ENCODE peak calls at places on chromosomes 16 and 17, in five cellular contexts. A is RWPE1; T is cardiac fibroblast; K is CD4-positive, alpha-beta T cell; W is adrenal gland. V is an unnamed sample.

GRCh38 chr17:12472613-12473173 is 193.0 kb upstream of the MYOCD start:
- DNase-seq in K (no peak), W (no peak), T (no peak), A (no peak), V (no peak)

GRCh38 chr17:70558821-70559220 is 389.5 kb downstream of the KCNJ2 start:
- DNase-seq in T (peak), A (no peak), W (no peak), K (no peak), V (no peak)

GRCh38 chr17:69834494-69834893 is 240.5 kb upstream of the KCNJ16 start:
- DNase-seq in T (no peak), K (no peak), A (no peak), W (no peak), V (no peak)

GRCh38 chr17:28470266-28471126 is 2.9 kb upstream of the SLC13A2 start:
- DNase-seq in T (no peak), K (no peak), A (no peak), W (no peak), V (no peak)

GRCh38 chr17:70119545-70119944 is 44.5 kb downstream of the KCNJ16 start:
- DNase-seq in K (no peak), T (no peak), A (no peak), W (no peak), V (no peak)

GRCh38 chr16:30698816-30699614 is at the start of gene SRCAP:
- DNase-seq in A (peak), T (peak), W (peak), K (peak), V (peak)

GRCh38 chr17:33369149-33369548 is 76.1 kb upstream of the ASIC2 start:
- DNase-seq in A (peak), W (no peak), K (no peak), T (no peak), V (no peak)

GRCh38 chr16:58035356-58036170 is 10.0 kb downstream of the MMP15 start:
- DNase-seq in A (no peak), T (no peak), W (no peak), K (no peak), V (no peak)

GRCh38 chr17:72710834-72711233 is 381.7 kb downstream of the SLC39A11 start:
- DNase-seq in W (no peak), A (no peak), T (peak), K (no peak), V (no peak)

GRCh38 chr17:45702666-45703266 is 81.4 kb upstream of the CRHR1 start:
- DNase-seq in T (peak), K (no peak), A (peak), W (no peak), V (no peak)

GRCh38 chr17:55722742-55723487 is at the start of gene TMEM100:
- DNase-seq in K (no peak), W (peak), A (no peak), T (peak), V (no peak)

GRCh38 chr17:49997773-49998703 is 3.0 kb upstream of the DLX3 start:
- DNase-seq in A (peak), T (peak), W (peak), K (peak), V (peak)

DNA sequence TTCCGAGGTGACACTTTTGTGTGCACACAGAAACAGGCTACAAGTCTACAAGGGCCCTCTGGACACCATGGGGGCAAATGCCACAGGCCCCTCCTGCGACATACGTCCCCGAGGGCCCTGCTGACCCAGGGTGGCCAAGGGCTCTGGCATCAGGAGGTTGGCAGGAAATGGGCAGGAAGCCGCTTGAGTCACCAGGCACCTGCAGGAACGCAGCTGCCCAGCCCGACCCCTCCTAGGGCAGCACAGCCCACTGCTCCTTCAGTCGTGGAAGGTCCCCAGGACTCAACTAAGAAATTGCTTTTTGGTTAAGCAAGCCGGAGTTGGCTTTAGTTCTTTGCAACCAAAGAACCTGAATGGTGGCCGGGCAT is 8.1 kb downstream of the CORO7 start:
- DNase-seq in T (no peak), A (no peak), W (peak), K (no peak), V (no peak)
- TF ChIP-seq CTCF in T (no peak), A (no peak), W (no peak), K (no peak), V (no peak)

GRCh38 chr17:9576521-9577401 is at the start of gene CFAP52:
- DNase-seq in A (peak), K (peak), W (peak), T (peak), V (peak)

GRCh38 chr17:9577402-9577709 is 914 bp downstream of the CFAP52 start:
- DNase-seq in W (no peak), A (no peak), T (peak), K (no peak), V (no peak)

GRCh38 chr17:9571201-9571600 is 4.4 kb downstream of the STX8 start:
- DNase-seq in T (no peak), K (no peak), W (no peak), A (no peak), V (no peak)

GRCh38 chr17:9575381-9576072 is at the start of gene STX8:
- DNase-seq in A (peak), K (peak), W (peak), T (peak), V (peak)
- TF ChIP-seq CTCF in A (no peak), K (no peak), W (no peak), T (no peak), V (no peak)

DNA sequence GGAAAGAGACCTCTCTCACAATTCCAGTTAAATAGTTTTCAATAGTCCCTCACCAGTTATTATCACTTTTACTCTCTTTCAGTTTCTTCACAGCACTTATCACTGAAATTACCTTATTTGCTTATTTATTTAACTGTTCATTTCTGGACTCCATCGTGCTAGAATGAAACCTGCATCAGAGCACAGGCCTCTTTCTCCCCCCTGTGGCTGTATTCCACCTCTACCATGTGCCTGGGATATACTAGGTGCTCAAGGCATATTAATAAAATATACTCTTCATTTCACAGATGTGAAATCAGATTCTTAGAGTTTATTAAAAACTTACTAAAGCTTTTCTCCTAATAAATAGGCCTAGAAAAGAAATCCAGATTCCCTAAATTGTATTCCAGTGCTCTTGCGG is 308.9 kb upstream of the MON1B start:
- DNase-seq in T (peak), W (no peak), A (peak), K (no peak), V (no peak)
- TF ChIP-seq CTCF in T (no peak), W (no peak), A (peak), K (no peak), V (peak)

DNA sequence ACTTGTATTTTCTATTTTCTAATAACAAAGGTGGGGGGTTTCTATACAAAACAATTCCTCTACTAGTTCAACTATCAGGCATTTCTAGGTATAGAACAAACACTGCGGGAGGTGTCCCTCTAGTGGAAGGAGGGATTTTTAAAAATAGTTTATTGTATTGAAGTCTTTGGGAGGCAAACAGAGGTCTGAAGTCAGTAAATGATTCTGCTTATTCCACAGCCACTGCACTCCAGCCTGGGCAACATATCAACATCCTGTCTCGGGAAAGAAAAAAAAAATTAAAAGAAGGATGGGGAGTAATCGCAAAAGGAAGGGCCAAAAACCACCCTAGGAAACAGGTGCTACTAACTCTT is 648 bp upstream of the ERCC4 start:
- DNase-seq in W (no peak), K (peak), A (peak), T (peak), V (peak)
- TF ChIP-seq CTCF in W (no peak), K (peak), A (no peak), T (peak), V (peak)

DNA sequence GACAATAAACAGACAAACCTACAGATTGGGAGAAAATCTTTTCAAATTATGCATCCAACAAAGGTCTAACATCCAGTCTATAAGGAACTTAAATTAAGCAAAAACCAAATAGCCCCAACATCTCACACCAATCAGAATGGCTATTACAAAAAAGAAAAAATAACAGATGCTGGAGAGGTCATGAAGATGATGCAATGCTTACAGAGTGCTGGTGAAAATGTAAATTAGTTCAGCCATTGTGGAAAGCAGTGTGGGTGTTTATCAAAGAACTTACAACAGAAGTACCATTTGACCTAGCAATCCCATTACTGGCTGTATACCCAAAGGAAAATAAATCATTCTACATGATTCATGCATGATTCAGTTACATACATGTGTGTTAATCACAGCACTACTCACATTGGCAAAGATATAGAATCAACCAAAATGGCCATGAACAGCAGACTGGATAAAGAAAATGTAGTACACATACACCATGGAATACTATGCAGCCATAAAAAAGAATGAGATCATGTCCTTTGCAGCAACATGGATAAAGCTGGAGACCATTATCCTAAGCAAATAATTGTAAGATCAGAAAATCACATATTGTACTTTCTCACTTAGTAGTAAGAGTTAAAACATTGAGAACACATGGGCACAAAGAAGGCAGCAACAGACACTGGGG is 223.9 kb upstream of the WSB1 start:
- DNase-seq in K (no peak), T (no peak), A (no peak), W (no peak), V (no peak)
- TF ChIP-seq CTCF in K (no peak), T (no peak), A (no peak), W (no peak), V (no peak)

DNA sequence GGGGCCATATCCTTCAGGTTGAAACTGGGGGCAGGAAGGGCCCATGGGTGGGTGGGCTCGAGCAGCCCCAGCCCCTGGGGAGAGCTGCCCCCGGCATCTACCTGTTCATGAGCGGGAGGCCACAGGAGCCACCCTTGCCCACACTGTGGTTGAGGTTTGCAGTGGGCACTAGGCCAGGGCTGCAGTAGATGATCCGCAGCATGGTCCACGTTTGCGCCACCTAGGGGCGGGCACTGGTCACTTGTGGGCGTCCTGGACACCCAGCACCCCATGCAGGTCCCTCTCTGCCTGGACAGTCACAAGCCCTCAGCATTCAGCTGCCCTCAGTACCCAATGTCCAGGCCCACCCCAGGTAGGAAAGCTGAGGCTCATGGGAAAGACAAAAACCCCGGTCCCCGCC is 1.8 kb upstream of the JMJD8 start:
- DNase-seq in T (peak), A (no peak), W (no peak), K (no peak), V (no peak)
- TF ChIP-seq CTCF in T (peak), A (peak), W (peak), K (no peak), V (peak)

GRCh38 chr16:55408656-55409055 is 70.3 kb upstream of the MMP2 start:
- DNase-seq in K (no peak), T (no peak), A (no peak), W (no peak), V (no peak)

GRCh38 chr16:55406651-55407050 is 72.3 kb upstream of the MMP2 start:
- DNase-seq in A (no peak), T (no peak), K (no peak), W (no peak), V (no peak)

GRCh38 chr16:55411231-55411630 is 67.8 kb upstream of the MMP2 start:
- DNase-seq in K (no peak), W (no peak), T (no peak), A (no peak), V (no peak)
- TF ChIP-seq CTCF in K (no peak), W (no peak), T (no peak), A (no peak), V (no peak)

GRCh38 chr17:80891096-80892018 is 100.3 kb upstream of the CHMP6 start:
- DNase-seq in W (peak), A (peak), T (peak), K (peak), V (peak)
- TF ChIP-seq CTCF in W (no peak), A (no peak), T (peak), K (no peak), V (no peak)